ENCODE peak calls at places on chromosomes 4 and X, in nine cellular contexts. U is heart right ventricle; W is left lung; Y is NT2/D1; L is BJ; G is CD4-positive, alpha-beta memory T cell; A is epithelial cell of esophagus; Q is CD4-positive, CD25-positive, alpha-beta regulatory T cell; K is retinal pigment epithelial cell. F is an unnamed sample.

GRCh38 chr4:89915937-89916336 is 21.3 kb downstream of the MMRN1 start:
- DNase-seq in U (no peak), W (no peak), Y (no peak), L (no peak), G (no peak), A (no peak), Q (no peak), K (no peak), F (no peak)

GRCh38 chr4:32423267-32423666 is 1703.1 kb downstream of the PCDH7 start:
- DNase-seq in U (no peak), W (no peak), Y (no peak), L (no peak), G (no peak), A (no peak), Q (no peak), K (no peak), F (no peak)

GRCh38 chrX:1215123-1215823 is 2.8 kb upstream of the CRLF2 start:
- DNase-seq in U (no peak), W (no peak), Y (no peak), L (no peak), G (no peak), A (no peak), Q (no peak), K (no peak), F (no peak)

GRCh38 chr4:156677136-156677535 is 294.5 kb downstream of the PDGFC start:
- DNase-seq in U (no peak), W (no peak), Y (peak), L (no peak), G (no peak), A (peak), Q (no peak), K (no peak), F (no peak)

GRCh38 chr4:2946812-2947600 is 16.2 kb downstream of the NOP14 start:
- DNase-seq in U (no peak), W (peak), Y (no peak), L (no peak), G (no peak), A (no peak), Q (no peak), K (no peak), F (no peak)

GRCh38 chr4:169791527-169792156 is 33.9 kb upstream of the HPF1 start:
- DNase-seq in U (peak), W (peak), Y (peak), L (no peak), G (peak), A (peak), Q (no peak), K (no peak), F (no peak)

GRCh38 chr4:173014113-173014558 is 154.5 kb upstream of the GALNT7 start:
- DNase-seq in U (peak), W (no peak), Y (peak), L (no peak), G (no peak), A (peak), Q (no peak), K (no peak), F (no peak)

GRCh38 chr4:160848901-160849735 is 1314.7 kb downstream of the FSTL5 start:
- DNase-seq in U (no peak), W (no peak), Y (no peak), L (no peak), G (no peak), A (peak), Q (no peak), K (peak), F (no peak)

GRCh38 chrX:68832516-68833447 is 4.0 kb downstream of the EFNB1 start:
- DNase-seq in U (no peak), W (no peak), Y (no peak), L (no peak), G (no peak), A (no peak), Q (no peak), K (no peak), F (no peak)

GRCh38 chr4:48340276-48340904 is 939 bp upstream of the SLAIN2 start:
- DNase-seq in U (no peak), W (no peak), Y (no peak), L (no peak), G (no peak), A (peak), Q (peak), K (no peak), F (no peak)

GRCh38 chr4:24655971-24656370 is 71.6 kb upstream of the DHX15 start:
- DNase-seq in U (no peak), W (no peak), Y (no peak), L (no peak), G (no peak), A (no peak), Q (no peak), K (no peak), F (peak)

GRCh38 chr4:212438-213174 is 88.3 kb downstream of the ZNF718 start:
- DNase-seq in U (peak), W (peak), Y (peak), L (peak), G (peak), A (peak), Q (no peak), K (peak), F (peak)

GRCh38 chrX:106035064-106035463 is 3.5 kb downstream of the SERPINA7 start:
- DNase-seq in U (no peak), W (no peak), Y (no peak), L (no peak), G (no peak), A (peak), Q (no peak), K (no peak), F (no peak)

GRCh38 chr4:87309625-87310024 is 13.1 kb downstream of the HSD17B13 start:
- DNase-seq in U (peak), W (no peak), Y (no peak), L (no peak), G (no peak), A (no peak), Q (no peak), K (no peak), F (no peak)

GRCh38 chr4:110005461-110006056 is 92.9 kb downstream of the EGF start:
- DNase-seq in U (no peak), W (no peak), Y (peak), L (no peak), G (peak), A (peak), Q (no peak), K (peak), F (no peak)

GRCh38 chr4:24980064-24980690 is 50.6 kb downstream of the LGI2 start:
- DNase-seq in U (peak), W (no peak), Y (peak), L (no peak), G (peak), A (peak), Q (peak), K (no peak), F (no peak)

GRCh38 chrX:150044556-150044955 is 106.3 kb upstream of the EOLA2 start:
- DNase-seq in U (no peak), W (no peak), Y (peak), L (no peak), G (no peak), A (peak), Q (no peak), K (no peak), F (no peak)

GRCh38 chr4:169611991-169612868 is at the start of gene NEK1:
- DNase-seq in U (peak), W (peak), Y (peak), L (no peak), G (peak), A (peak), Q (peak), K (no peak), F (no peak)

GRCh38 chr4:140351778-140352177 is 21.7 kb upstream of the SCOC start:
- DNase-seq in U (no peak), W (no peak), Y (no peak), L (no peak), G (no peak), A (no peak), Q (no peak), K (no peak), F (no peak)

GRCh38 chr4:139647952-139648351 is 17.7 kb upstream of the MGST2 start:
- DNase-seq in U (no peak), W (no peak), Y (no peak), L (no peak), G (no peak), A (no peak), Q (no peak), K (no peak), F (no peak)

GRCh38 chr4:80184791-80185756 is 12.2 kb upstream of the PRDM8 start:
- DNase-seq in U (no peak), W (peak), Y (no peak), L (no peak), G (no peak), A (no peak), Q (no peak), K (no peak), F (no peak)

GRCh38 chr4:20805716-20806115 is 105.5 kb downstream of the PACRGL start:
- DNase-seq in U (no peak), W (no peak), Y (no peak), L (no peak), G (no peak), A (peak), Q (no peak), K (no peak), F (no peak)

GRCh38 chrX:8565729-8566128 is 101.1 kb downstream of the VCX3B start:
- DNase-seq in U (no peak), W (no peak), Y (peak), L (no peak), G (no peak), A (no peak), Q (no peak), K (no peak), F (no peak)

GRCh38 chr4:12846368-12846767 is 637.8 kb downstream of the RAB28 start:
- DNase-seq in U (no peak), W (no peak), Y (no peak), L (no peak), G (no peak), A (no peak), Q (no peak), K (no peak), F (no peak)

GRCh38 chrX:30577362-30577961 is at the start of gene TASL:
- DNase-seq in U (no peak), W (no peak), Y (no peak), L (no peak), G (peak), A (no peak), Q (peak), K (no peak), F (no peak)

GRCh38 chr4:181538435-181538834 is 704.8 kb upstream of the TENM3 start:
- DNase-seq in U (no peak), W (no peak), Y (no peak), L (no peak), G (no peak), A (no peak), Q (no peak), K (no peak), F (no peak)

GRCh38 chr4:53123171-53123570 is 242.7 kb downstream of the SCFD2 start:
- DNase-seq in U (no peak), W (no peak), Y (no peak), L (no peak), G (no peak), A (no peak), Q (no peak), K (no peak), F (no peak)

GRCh38 chr4:145868637-145869409 is 69.8 kb downstream of the ZNF827 start:
- DNase-seq in U (no peak), W (no peak), Y (no peak), L (no peak), G (peak), A (no peak), Q (no peak), K (no peak), F (peak)

GRCh38 chr4:56466910-56467283 is 520 bp upstream of the SRP72 start:
- DNase-seq in U (no peak), W (no peak), Y (no peak), L (no peak), G (no peak), A (peak), Q (no peak), K (no peak), F (no peak)

GRCh38 chr4:167779280-167779679 is 313.1 kb upstream of the ANXA10 start:
- DNase-seq in U (no peak), W (no peak), Y (no peak), L (no peak), G (no peak), A (no peak), Q (no peak), K (no peak), F (no peak)

GRCh38 chrX:122026665-122027064 is 979.3 kb downstream of the GLUD2 start:
- DNase-seq in U (no peak), W (no peak), Y (no peak), L (no peak), G (no peak), A (no peak), Q (no peak), K (no peak), F (no peak)

GRCh38 chr4:13559414-13559813 is 15.1 kb upstream of the NKX3-2 start:
- DNase-seq in U (no peak), W (no peak), Y (no peak), L (peak), G (no peak), A (peak), Q (no peak), K (no peak), F (peak)

GRCh38 chrX:22249371-22249770 is 23.3 kb upstream of the CBLL2 start:
- DNase-seq in U (no peak), W (no peak), Y (no peak), L (no peak), G (no peak), A (no peak), Q (no peak), K (no peak), F (no peak)

GRCh38 chr4:25030283-25031076 is at the start of gene LGI2:
- DNase-seq in U (peak), W (peak), Y (no peak), L (no peak), G (no peak), A (peak), Q (no peak), K (no peak), F (no peak)

GRCh38 chr4:78652282-78652876 is 100.8 kb downstream of the ANXA3 start:
- DNase-seq in U (peak), W (no peak), Y (no peak), L (no peak), G (no peak), A (no peak), Q (no peak), K (peak), F (no peak)

GRCh38 chrX:2708016-2708415 is 16.9 kb downstream of the CD99 start:
- DNase-seq in U (no peak), W (no peak), Y (no peak), L (no peak), G (no peak), A (peak), Q (no peak), K (no peak), F (no peak)

GRCh38 chrX:150306002-150306401 is 57.1 kb upstream of the MAMLD1 start:
- DNase-seq in U (no peak), W (no peak), Y (no peak), L (no peak), G (no peak), A (no peak), Q (no peak), K (no peak), F (no peak)

GRCh38 chr4:72489267-72489666 is 79.8 kb downstream of the ADAMTS3 start:
- DNase-seq in U (no peak), W (no peak), Y (no peak), L (no peak), G (no peak), A (peak), Q (no peak), K (no peak), F (peak)

GRCh38 chrX:20487227-20487626 is 220.5 kb upstream of the RPS6KA3 start:
- DNase-seq in U (no peak), W (no peak), Y (no peak), L (no peak), G (no peak), A (peak), Q (no peak), K (no peak), F (no peak)

GRCh38 chrX:75131973-75132627 is 24.0 kb downstream of the ABCB7 start:
- DNase-seq in U (no peak), W (no peak), Y (no peak), L (no peak), G (no peak), A (no peak), Q (no peak), K (no peak), F (no peak)

GRCh38 chrX:75132672-75133071 is 23.4 kb downstream of the ABCB7 start:
- DNase-seq in U (no peak), W (no peak), Y (no peak), L (no peak), G (no peak), A (no peak), Q (no peak), K (no peak), F (no peak)
- H3K4me3 ChIP-seq in U (no peak), W (no peak), Y (no peak), L (no peak), G (no peak), A (no peak), Q (no peak), K (no peak), F (no peak)

GRCh38 chr4:125020089-125021034 is 294.4 kb upstream of the FAT4 start:
- DNase-seq in U (no peak), W (no peak), Y (no peak), L (no peak), G (no peak), A (no peak), Q (no peak), K (no peak), F (no peak)
- H3K4me3 ChIP-seq in U (no peak), W (no peak), Y (no peak), L (no peak), G (no peak), A (no peak), Q (no peak), K (no peak), F (no peak)

GRCh38 chr4:159129822-159130550 is 27.1 kb downstream of the RAPGEF2 start:
- DNase-seq in U (no peak), W (no peak), Y (no peak), L (no peak), G (no peak), A (no peak), Q (no peak), K (no peak), F (no peak)

GRCh38 chr4:159127745-159128518 is 25.1 kb downstream of the RAPGEF2 start:
- DNase-seq in U (no peak), W (no peak), Y (no peak), L (no peak), G (no peak), A (no peak), Q (no peak), K (no peak), F (no peak)

GRCh38 chr4:159134422-159134821 is 31.5 kb downstream of the RAPGEF2 start:
- DNase-seq in U (no peak), W (no peak), Y (no peak), L (no peak), G (no peak), A (no peak), Q (no peak), K (no peak), F (no peak)

GRCh38 chr4:159126716-159127115 is 23.8 kb downstream of the RAPGEF2 start:
- DNase-seq in U (no peak), W (no peak), Y (no peak), L (no peak), G (no peak), A (no peak), Q (no peak), K (no peak), F (no peak)

GRCh38 chr4:159131564-159131963 is 28.7 kb downstream of the RAPGEF2 start:
- DNase-seq in U (no peak), W (no peak), Y (no peak), L (no peak), G (no peak), A (no peak), Q (no peak), K (no peak), F (no peak)
- H3K4me3 ChIP-seq in U (no peak), W (no peak), Y (no peak), L (no peak), G (no peak), A (no peak), Q (no peak), K (no peak), F (no peak)

GRCh38 chr4:184884863-184885262 is 59.1 kb upstream of the ACSL1 start:
- DNase-seq in U (no peak), W (no peak), Y (no peak), L (no peak), G (no peak), A (no peak), Q (no peak), K (no peak), F (no peak)

GRCh38 chr4:184879251-184879650 is 53.5 kb upstream of the ACSL1 start:
- DNase-seq in U (no peak), W (no peak), Y (no peak), L (no peak), G (no peak), A (no peak), Q (no peak), K (no peak), F (no peak)

GRCh38 chr4:184882276-184882675 is 56.5 kb upstream of the ACSL1 start:
- DNase-seq in U (no peak), W (no peak), Y (no peak), L (no peak), G (no peak), A (no peak), Q (no peak), K (no peak), F (no peak)

GRCh38 chr4:184885602-184886001 is 59.8 kb upstream of the ACSL1 start:
- DNase-seq in U (no peak), W (no peak), Y (no peak), L (no peak), G (no peak), A (no peak), Q (no peak), K (no peak), F (no peak)

DNA sequence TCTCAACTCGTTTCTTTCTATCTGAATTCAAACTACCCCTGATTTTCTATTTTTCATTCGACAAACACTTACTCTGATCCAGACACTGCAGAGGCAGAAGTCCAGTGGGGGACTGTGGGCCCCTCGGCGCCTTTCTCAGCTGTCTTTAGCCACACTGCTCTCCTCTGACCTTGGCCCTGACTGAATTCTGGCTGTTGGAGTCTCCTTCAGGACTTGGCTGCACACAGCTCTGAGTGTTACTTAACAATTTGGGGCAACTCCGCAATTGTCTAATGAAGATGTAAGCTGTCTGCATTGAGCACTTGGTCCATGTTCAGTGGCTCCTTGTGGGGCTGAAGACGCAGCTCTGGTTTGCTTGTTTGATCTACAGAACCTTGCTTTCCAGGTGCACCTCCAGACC is 57.3 kb upstream of the ACSL1 start:
- DNase-seq in U (no peak), W (no peak), Y (no peak), L (no peak), G (no peak), A (no peak), Q (no peak), K (no peak), F (no peak)
- H3K4me3 ChIP-seq in U (no peak), W (no peak), Y (no peak), L (no peak), G (no peak), A (no peak), Q (no peak), K (no peak), F (no peak)

GRCh38 chrX:35919536-35920309 is at the start of gene CFAP47:
- DNase-seq in U (no peak), W (no peak), Y (peak), L (no peak), G (no peak), A (peak), Q (no peak), K (peak), F (peak)
- H3K4me3 ChIP-seq in U (no peak), W (peak), Y (peak), L (no peak), G (no peak), A (peak), Q (no peak), K (peak), F (peak)